ENCODE peak calls at places on chromosome 15, in five cellular contexts. E is spleen, W is K562, X is NB4, Q is NAMALWA. Y is an unnamed sample.

GRCh38 chr15:99683000-99683670 is 50.1 kb downstream of the LYSMD4 start:
- DNase-seq in X (no peak), W (no peak), E (no peak), Q (peak; percentile 38), Y (no peak)

GRCh38 chr15:71588746-71589145 is 221.6 kb upstream of the NR2E3 start:
- DNase-seq in E (no peak), W (no peak), X (no peak), Q (no peak), Y (no peak)

GRCh38 chr15:85331666-85332261 is 48.6 kb upstream of the AKAP13 start:
- DNase-seq in X (peak; percentile 45), Q (no peak), E (no peak), W (no peak), Y (no peak)

GRCh38 chr15:57941816-57942215 is 123.7 kb downstream of the ALDH1A2 start:
- DNase-seq in Q (no peak), E (no peak), X (no peak), W (no peak), Y (no peak)

GRCh38 chr15:81357178-81357686 is 16.8 kb downstream of the TMC3 start:
- DNase-seq in E (no peak), W (peak; percentile 47), X (peak; percentile 19), Q (peak; percentile 46), Y (no peak)

GRCh38 chr15:96495386-96495785 is 164.9 kb downstream of the NR2F2 start:
- DNase-seq in Q (no peak), E (no peak), W (no peak), X (peak; percentile 64), Y (no peak)

GRCh38 chr15:52652984-52653383 is 26.2 kb downstream of the ATOSA start:
- DNase-seq in W (peak; percentile 19), X (no peak), Q (no peak), E (no peak), Y (no peak)

GRCh38 chr15:28013480-28013879 is 85.6 kb downstream of the OCA2 start:
- DNase-seq in E (no peak), X (no peak), Q (no peak), W (no peak), Y (no peak)

GRCh38 chr15:81481326-81481725 is 107.3 kb upstream of the TMC3 start:
- DNase-seq in W (no peak), X (no peak), E (no peak), Q (no peak), Y (no peak)

GRCh38 chr15:88908697-88909621 is 4.2 kb downstream of the MFGE8 start:
- DNase-seq in X (no peak), Q (no peak), E (no peak), W (peak; percentile 47), Y (no peak)

GRCh38 chr15:25863968-25864580 is 947 bp upstream of the ATP10A start:
- DNase-seq in Q (no peak), E (no peak), W (no peak), X (no peak), Y (no peak)

GRCh38 chr15:80160570-80161156 is 7.9 kb downstream of the FAH start:
- DNase-seq in W (peak; percentile 91), X (peak; percentile 98), Q (peak; percentile 34), E (peak; percentile 87), Y (no peak)

GRCh38 chr15:43534897-43535296 is 17.5 kb downstream of the MAP1A start:
- DNase-seq in E (no peak), X (no peak), W (no peak), Q (no peak), Y (no peak)

GRCh38 chr15:36940636-36941285 is 159.6 kb downstream of the MEIS2 start:
- DNase-seq in Q (no peak), W (no peak), X (no peak), E (no peak), Y (no peak)

GRCh38 chr15:95281470-95281869 is 1049.0 kb upstream of the NR2F2 start:
- DNase-seq in E (no peak), Q (no peak), X (no peak), W (no peak), Y (no peak)

GRCh38 chr15:34124656-34125055 is 22.8 kb downstream of the PGBD4 start:
- DNase-seq in X (no peak), W (no peak), E (no peak), Q (no peak), Y (no peak)

GRCh38 chr15:70195808-70196304 is 98.1 kb upstream of the TLE3 start:
- DNase-seq in X (no peak), E (no peak), Q (no peak), W (peak; percentile 16), Y (peak; percentile 95)